ENCODE peak calls at places on chromosomes 4 and X, in five cellular contexts. One of them, this sample, is unnamed.

GRCh38 chr4:149343614-149344013 is 472.0 kb downstream of the IQCM start:
- DNase-seq in NCI-H1694: no peak
- DNase-seq in NCI-H460: no peak
- DNase-seq in iris pigment epithelial cell: no peak
- DNase-seq in dorsolateral prefrontal cortex: no peak
- DNase-seq in this sample: no peak

GRCh38 chr4:7045961-7046921 is 3.1 kb downstream of the TADA2B start:
- DNase-seq in dorsolateral prefrontal cortex: peak; percentile 26
- DNase-seq in iris pigment epithelial cell: no peak
- DNase-seq in NCI-H1694: no peak
- DNase-seq in NCI-H460: no peak
- DNase-seq in this sample: no peak

GRCh38 chrX:65690057-65690855 is 22.8 kb downstream of the MSN start:
- DNase-seq in iris pigment epithelial cell: peak; percentile 76
- DNase-seq in dorsolateral prefrontal cortex: no peak
- DNase-seq in NCI-H1694: no peak
- DNase-seq in NCI-H460: no peak
- DNase-seq in this sample: peak; percentile 33

GRCh38 chrX:1391707-1392375 is at the start of gene SLC25A6:
- DNase-seq in NCI-H1694: no peak
- DNase-seq in dorsolateral prefrontal cortex: peak; percentile 98
- DNase-seq in NCI-H460: peak; percentile 99
- DNase-seq in iris pigment epithelial cell: peak; percentile 97
- DNase-seq in this sample: peak; percentile 99

GRCh38 chrX:19070555-19070994 is 51.7 kb downstream of the ADGRG2 start:
- DNase-seq in iris pigment epithelial cell: no peak
- DNase-seq in NCI-H1694: no peak
- DNase-seq in NCI-H460: no peak
- DNase-seq in dorsolateral prefrontal cortex: no peak
- DNase-seq in this sample: peak; percentile 10

GRCh38 chr4:41222259-41222658 is 7.9 kb upstream of the APBB2 start:
- DNase-seq in NCI-H1694: no peak
- DNase-seq in iris pigment epithelial cell: no peak
- DNase-seq in dorsolateral prefrontal cortex: no peak
- DNase-seq in NCI-H460: no peak
- DNase-seq in this sample: no peak

GRCh38 chr4:7066006-7066405 is 1.9 kb downstream of the GRPEL1 start:
- DNase-seq in NCI-H460: no peak
- DNase-seq in NCI-H1694: no peak
- DNase-seq in dorsolateral prefrontal cortex: no peak
- DNase-seq in iris pigment epithelial cell: no peak
- DNase-seq in this sample: no peak

GRCh38 chr4:85475631-85476233 is 782 bp downstream of the ARHGAP24 start:
- DNase-seq in iris pigment epithelial cell: peak; percentile 57
- DNase-seq in dorsolateral prefrontal cortex: no peak
- DNase-seq in NCI-H460: no peak
- DNase-seq in NCI-H1694: no peak
- DNase-seq in this sample: no peak

GRCh38 chr4:117156806-117157205 is 71.4 kb upstream of the TRAM1L1 start:
- DNase-seq in NCI-H460: no peak
- DNase-seq in dorsolateral prefrontal cortex: no peak
- DNase-seq in NCI-H1694: no peak
- DNase-seq in iris pigment epithelial cell: no peak
- DNase-seq in this sample: no peak

This sample was measured in Ammon's horn.